ENCODE peak calls at places on chromosomes 12 and 14, in six cellular contexts. One of them, this sample, is unnamed.
A peak's percentile ranks its signal among the peaks of the same experiment; 100 is the strongest.

GRCh38 chr12:93773122-93773871 is 96.1 kb downstream of the CRADD start:
- DNase-seq in coronary artery: no peak
- DNase-seq in psoas muscle: no peak
- DNase-seq in Calu3: no peak
- DNase-seq in gastrocnemius medialis: no peak
- DNase-seq in GM12865: peak; percentile 6
- DNase-seq in this sample: no peak

GRCh38 chr14:24196071-24197061 is 1.1 kb upstream of the TM9SF1 start:
- DNase-seq in gastrocnemius medialis: no peak
- DNase-seq in coronary artery: no peak
- DNase-seq in psoas muscle: no peak
- DNase-seq in Calu3: no peak
- DNase-seq in GM12865: peak; percentile 75
- DNase-seq in this sample: peak; percentile 65

GRCh38 chr14:57831981-57832380 is 33.9 kb downstream of the SLC35F4 start:
- DNase-seq in Calu3: no peak
- DNase-seq in GM12865: peak; percentile 27
- DNase-seq in gastrocnemius medialis: no peak
- DNase-seq in coronary artery: no peak
- DNase-seq in psoas muscle: no peak
- DNase-seq in this sample: no peak

GRCh38 chr12:15837141-15837781 is 44.9 kb upstream of the STRAP start:
- DNase-seq in psoas muscle: no peak
- DNase-seq in coronary artery: no peak
- DNase-seq in gastrocnemius medialis: no peak
- DNase-seq in GM12865: no peak
- DNase-seq in Calu3: no peak
- DNase-seq in this sample: no peak

GRCh38 chr14:103260629-103261124 is 73.4 kb upstream of the EIF5 start:
- DNase-seq in coronary artery: no peak
- DNase-seq in Calu3: peak; percentile 65
- DNase-seq in gastrocnemius medialis: peak; percentile 24
- DNase-seq in psoas muscle: peak; percentile 34
- DNase-seq in GM12865: peak; percentile 11
- DNase-seq in this sample: no peak

GRCh38 chr12:118982308-118982707 is 967 bp downstream of the SRRM4 start:
- DNase-seq in gastrocnemius medialis: no peak
- DNase-seq in coronary artery: no peak
- DNase-seq in Calu3: no peak
- DNase-seq in psoas muscle: no peak
- DNase-seq in GM12865: no peak
- DNase-seq in this sample: no peak

GRCh38 chr12:106919910-106920544 is 35.7 kb upstream of the TMEM263 start:
- DNase-seq in GM12865: peak; percentile 51
- DNase-seq in Calu3: peak; percentile 48
- DNase-seq in coronary artery: no peak
- DNase-seq in gastrocnemius medialis: no peak
- DNase-seq in psoas muscle: no peak
- DNase-seq in this sample: no peak

GRCh38 chr12:99495797-99496196 is 151.8 kb upstream of the GARIN6 start:
- DNase-seq in Calu3: no peak
- DNase-seq in coronary artery: no peak
- DNase-seq in psoas muscle: no peak
- DNase-seq in GM12865: no peak
- DNase-seq in gastrocnemius medialis: no peak
- DNase-seq in this sample: no peak

GRCh38 chr14:88877192-88877591 is 52.7 kb downstream of the TTC8 start:
- DNase-seq in coronary artery: no peak
- DNase-seq in gastrocnemius medialis: no peak
- DNase-seq in Calu3: no peak
- DNase-seq in GM12865: no peak
- DNase-seq in psoas muscle: no peak
- DNase-seq in this sample: no peak

GRCh38 chr12:104237930-104238329 is 22.4 kb downstream of the TXNRD1 start:
- DNase-seq in GM12865: no peak
- DNase-seq in gastrocnemius medialis: no peak
- DNase-seq in psoas muscle: no peak
- DNase-seq in coronary artery: no peak
- DNase-seq in Calu3: no peak
- DNase-seq in this sample: no peak

GRCh38 chr12:110743571-110744093 is 941 bp upstream of the PPP1CC start:
- DNase-seq in psoas muscle: peak; percentile 33
- DNase-seq in coronary artery: no peak
- DNase-seq in Calu3: peak; percentile 24
- DNase-seq in GM12865: no peak
- DNase-seq in gastrocnemius medialis: peak; percentile 21
- DNase-seq in this sample: no peak

GRCh38 chr14:101442451-101442850 is 118.8 kb upstream of the DIO3 start:
- DNase-seq in GM12865: peak; percentile 29
- DNase-seq in gastrocnemius medialis: no peak
- DNase-seq in coronary artery: no peak
- DNase-seq in Calu3: no peak
- DNase-seq in psoas muscle: no peak
- DNase-seq in this sample: no peak

GRCh38 chr12:7142809-7143465 is 12.8 kb downstream of the CLSTN3 start:
- DNase-seq in Calu3: no peak
- DNase-seq in coronary artery: no peak
- DNase-seq in GM12865: no peak
- DNase-seq in psoas muscle: no peak
- DNase-seq in gastrocnemius medialis: no peak
- DNase-seq in this sample: no peak

GRCh38 chr12:109683316-109683715 is 30.3 kb upstream of the FAM222A start:
- DNase-seq in GM12865: no peak
- DNase-seq in gastrocnemius medialis: no peak
- DNase-seq in psoas muscle: no peak
- DNase-seq in coronary artery: no peak
- DNase-seq in Calu3: no peak
- DNase-seq in this sample: no peak

GRCh38 chr14:92955381-92955780 is 32.4 kb downstream of the CHGA start:
- DNase-seq in Calu3: no peak
- DNase-seq in coronary artery: no peak
- DNase-seq in psoas muscle: no peak
- DNase-seq in gastrocnemius medialis: no peak
- DNase-seq in GM12865: no peak
- DNase-seq in this sample: no peak

GRCh38 chr12:77343291-77343690 is 277.9 kb upstream of the E2F7 start:
- DNase-seq in coronary artery: no peak
- DNase-seq in GM12865: no peak
- DNase-seq in Calu3: no peak
- DNase-seq in psoas muscle: no peak
- DNase-seq in gastrocnemius medialis: no peak
- DNase-seq in this sample: no peak

GRCh38 chr14:101980251-101980650 is 15.9 kb downstream of the DYNC1H1 start:
- DNase-seq in psoas muscle: no peak
- DNase-seq in coronary artery: no peak
- DNase-seq in gastrocnemius medialis: no peak
- DNase-seq in Calu3: no peak
- DNase-seq in GM12865: no peak
- DNase-seq in this sample: no peak

GRCh38 chr14:70698288-70698687 is 56.6 kb downstream of the TTC9 start:
- DNase-seq in coronary artery: no peak
- DNase-seq in gastrocnemius medialis: peak; percentile 18
- DNase-seq in GM12865: no peak
- DNase-seq in Calu3: peak; percentile 31
- DNase-seq in psoas muscle: no peak
- DNase-seq in this sample: no peak

GRCh38 chr12:106767206-106767605 is 7.3 kb upstream of the RIC8B start:
- DNase-seq in coronary artery: no peak
- DNase-seq in psoas muscle: no peak
- DNase-seq in gastrocnemius medialis: no peak
- DNase-seq in Calu3: no peak
- DNase-seq in GM12865: no peak
- DNase-seq in this sample: no peak

GRCh38 chr12:76820888-76821482 is 57.1 kb downstream of the ZDHHC17 start:
- DNase-seq in GM12865: no peak
- DNase-seq in Calu3: peak; percentile 50
- DNase-seq in psoas muscle: no peak
- DNase-seq in coronary artery: no peak
- DNase-seq in gastrocnemius medialis: no peak
- DNase-seq in this sample: no peak

GRCh38 chr14:31189346-31190219 is 18.0 kb downstream of the HECTD1 start:
- DNase-seq in coronary artery: no peak
- DNase-seq in Calu3: no peak
- DNase-seq in GM12865: no peak
- DNase-seq in psoas muscle: no peak
- DNase-seq in gastrocnemius medialis: no peak
- DNase-seq in this sample: no peak

GRCh38 chr12:101826766-101827368 is 3.9 kb downstream of the GNPTAB start:
- DNase-seq in psoas muscle: no peak
- DNase-seq in coronary artery: no peak
- DNase-seq in gastrocnemius medialis: no peak
- DNase-seq in GM12865: no peak
- DNase-seq in Calu3: no peak
- DNase-seq in this sample: no peak

GRCh38 chr12:101824831-101825230 is 5.9 kb downstream of the GNPTAB start:
- DNase-seq in Calu3: no peak
- DNase-seq in psoas muscle: no peak
- DNase-seq in coronary artery: no peak
- DNase-seq in gastrocnemius medialis: no peak
- DNase-seq in GM12865: no peak
- DNase-seq in this sample: no peak

GRCh38 chr12:101819467-101819866 is 11.3 kb downstream of the GNPTAB start:
- DNase-seq in psoas muscle: no peak
- DNase-seq in GM12865: peak; percentile 39
- DNase-seq in Calu3: no peak
- DNase-seq in coronary artery: no peak
- DNase-seq in gastrocnemius medialis: no peak
- DNase-seq in this sample: peak; percentile 52

GRCh38 chr12:101823039-101823438 is 7.7 kb downstream of the GNPTAB start:
- DNase-seq in GM12865: no peak
- DNase-seq in Calu3: no peak
- DNase-seq in coronary artery: no peak
- DNase-seq in psoas muscle: no peak
- DNase-seq in gastrocnemius medialis: peak; percentile 29
- DNase-seq in this sample: no peak

GRCh38 chr12:101823891-101824290 is 6.9 kb downstream of the GNPTAB start:
- DNase-seq in psoas muscle: peak; percentile 23
- DNase-seq in GM12865: peak; percentile 81
- DNase-seq in Calu3: peak; percentile 52
- DNase-seq in gastrocnemius medialis: peak; percentile 80
- DNase-seq in coronary artery: no peak
- DNase-seq in this sample: peak; percentile 69
- TF ChIP-seq CTCF in psoas muscle: no peak
- TF ChIP-seq CTCF in GM12865: peak; percentile 19
- TF ChIP-seq CTCF in Calu3: peak; percentile 20
- TF ChIP-seq CTCF in gastrocnemius medialis: peak; percentile 35
- TF ChIP-seq CTCF in coronary artery: no peak
- TF ChIP-seq CTCF in this sample: peak; percentile 3

DNA sequence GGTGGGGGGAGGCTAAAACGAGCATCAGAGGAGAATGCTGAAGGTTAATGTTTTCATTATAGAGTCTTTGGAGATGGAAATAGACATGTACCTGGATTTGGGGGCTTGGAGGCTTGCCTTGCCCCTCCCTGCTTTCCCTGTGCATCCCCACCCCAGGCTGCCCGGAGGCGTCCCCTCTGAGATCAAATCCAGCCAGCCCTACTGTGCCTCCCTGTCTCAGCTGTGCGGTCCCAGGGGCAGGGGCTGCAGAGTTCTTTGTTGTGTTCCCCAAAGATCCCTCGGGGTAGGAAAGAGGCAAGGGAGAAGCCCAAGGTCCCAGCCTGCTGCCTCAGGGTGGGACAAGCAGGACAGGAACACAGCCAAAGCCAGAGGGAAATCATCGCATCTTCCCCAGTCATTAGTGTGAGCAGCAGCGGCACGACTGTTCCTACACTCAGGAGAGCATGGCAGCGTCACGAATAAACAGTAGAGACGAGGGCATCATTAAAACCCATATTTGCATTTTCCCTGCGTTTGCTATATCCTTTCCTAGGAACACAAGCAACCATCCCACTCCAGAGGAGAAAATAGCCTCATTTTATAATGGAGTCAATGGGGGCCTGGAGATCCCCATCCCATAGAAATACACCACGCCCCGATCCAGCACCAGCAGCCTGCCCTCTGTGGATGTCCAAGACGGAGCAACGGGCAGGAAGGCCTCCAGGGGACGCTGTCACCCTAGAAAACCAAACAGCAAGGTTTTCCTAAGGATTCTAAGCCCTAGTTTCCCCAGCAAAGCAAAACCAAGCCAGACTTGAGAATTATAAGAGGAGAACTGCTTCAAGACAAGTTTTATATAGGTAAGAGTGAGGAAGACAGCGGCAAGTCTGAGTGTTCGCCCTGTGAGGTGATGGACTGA is 32.4 kb downstream of the ANO2 start:
- DNase-seq in gastrocnemius medialis: no peak
- DNase-seq in Calu3: no peak
- DNase-seq in GM12865: no peak
- DNase-seq in coronary artery: no peak
- DNase-seq in psoas muscle: no peak
- DNase-seq in this sample: no peak
- TF ChIP-seq CTCF in gastrocnemius medialis: no peak
- TF ChIP-seq CTCF in Calu3: no peak
- TF ChIP-seq CTCF in GM12865: peak; percentile 25
- TF ChIP-seq CTCF in coronary artery: no peak
- TF ChIP-seq CTCF in psoas muscle: no peak
- TF ChIP-seq CTCF in this sample: no peak

DNA sequence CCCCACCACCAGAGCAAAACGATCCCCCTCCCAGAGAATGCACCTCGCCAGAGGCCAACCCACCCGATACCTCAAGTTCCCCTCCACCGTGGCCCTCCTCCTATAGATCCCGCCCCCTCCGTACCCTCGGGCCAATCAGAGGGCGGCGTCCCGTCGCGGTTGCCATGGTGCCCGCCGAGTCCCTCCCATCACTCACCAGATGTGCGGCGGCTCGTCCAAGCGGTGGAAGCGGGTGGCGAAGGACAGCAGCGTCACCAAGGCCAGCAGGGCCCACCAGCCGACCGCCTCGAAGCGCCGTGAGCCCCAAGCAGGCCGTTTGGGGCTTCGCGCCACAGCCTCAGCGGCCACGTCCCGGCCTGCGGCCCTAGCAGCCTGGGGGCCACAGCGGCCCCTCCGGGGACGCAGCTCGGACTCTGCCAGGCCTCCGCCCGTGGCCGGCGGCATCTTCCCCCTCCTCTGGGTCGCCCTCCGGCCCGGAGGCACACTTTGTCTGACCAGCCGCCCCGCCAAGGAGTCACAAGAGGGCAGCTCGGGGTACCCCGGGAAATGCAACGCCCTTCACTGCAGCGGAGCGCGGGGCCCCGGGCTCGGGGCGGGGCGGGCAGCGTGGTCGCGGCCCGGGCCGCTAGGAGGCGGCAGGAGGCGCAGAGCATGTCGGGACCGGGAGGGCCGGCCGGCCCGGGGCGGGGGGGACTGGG is at the start of gene POMT2:
- DNase-seq in Calu3: peak; percentile 94
- DNase-seq in GM12865: peak; percentile 94
- DNase-seq in coronary artery: peak; percentile 96
- DNase-seq in gastrocnemius medialis: peak; percentile 94
- DNase-seq in psoas muscle: peak; percentile 94
- DNase-seq in this sample: peak; percentile 92
- TF ChIP-seq CTCF in Calu3: peak; percentile 45
- TF ChIP-seq CTCF in GM12865: peak; percentile 35
- TF ChIP-seq CTCF in coronary artery: peak; percentile 29
- TF ChIP-seq CTCF in gastrocnemius medialis: peak; percentile 50
- TF ChIP-seq CTCF in psoas muscle: peak; percentile 42
- TF ChIP-seq CTCF in this sample: peak; percentile 31

DNA sequence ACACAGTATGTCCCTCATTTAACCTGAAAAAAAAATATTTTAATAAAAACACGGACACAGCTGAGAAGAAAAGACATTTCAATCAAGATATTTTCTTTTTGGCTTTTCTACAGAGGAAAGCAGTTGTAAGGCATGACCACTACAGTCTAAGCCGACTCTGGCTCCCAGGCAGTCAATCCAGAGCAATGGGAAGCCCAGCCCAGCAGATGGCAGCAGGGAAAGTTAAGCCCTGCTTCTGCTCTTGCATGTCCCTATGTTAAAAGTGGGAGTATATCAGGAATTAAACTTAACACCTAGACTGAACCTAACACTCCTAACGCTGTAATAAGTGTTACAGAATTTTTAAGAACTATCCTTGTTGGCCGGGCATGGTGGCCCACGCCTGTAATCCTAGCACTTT is 19.5 kb upstream of the HAL start:
- DNase-seq in coronary artery: no peak
- DNase-seq in psoas muscle: peak; percentile 23
- DNase-seq in GM12865: no peak
- DNase-seq in Calu3: peak; percentile 49
- DNase-seq in gastrocnemius medialis: peak; percentile 30
- DNase-seq in this sample: no peak
- TF ChIP-seq CTCF in coronary artery: no peak
- TF ChIP-seq CTCF in psoas muscle: peak; percentile 37
- TF ChIP-seq CTCF in GM12865: peak; percentile 5
- TF ChIP-seq CTCF in Calu3: peak; percentile 48
- TF ChIP-seq CTCF in gastrocnemius medialis: no peak
- TF ChIP-seq CTCF in this sample: no peak

This sample was measured in GM13976.